ENCODE peak calls at places on chromosomes 5 and 9, in ten cellular contexts. C, L, G, V, I, O, Z, M, J and H are unnamed samples.
A peak's percentile ranks its signal among the peaks of the same experiment; 100 is the strongest.

GRCh38 chr9:127788337-127789011 is 2.6 kb downstream of the CDK9 start:
- DNase-seq in C (no peak), L (no peak), G (no peak), V (no peak), I (no peak), O (no peak), Z (no peak), M (no peak), J (no peak), H (no peak)

GRCh38 chr5:126846756-126847155 is 69.8 kb downstream of the LMNB1 start:
- DNase-seq in C (no peak), L (no peak), G (no peak), V (no peak), I (no peak), O (peak; percentile 44), Z (no peak), M (no peak), J (no peak), H (no peak)

GRCh38 chr5:73623060-73623459 is 2.9 kb upstream of the ARHGEF28 start:
- DNase-seq in C (no peak), L (no peak), G (no peak), V (no peak), I (no peak), O (no peak), Z (no peak), M (no peak), J (no peak), H (no peak)

GRCh38 chr5:10536931-10537579 is 26.8 kb upstream of the ANKRD33B start:
- DNase-seq in C (no peak), L (no peak), G (no peak), V (no peak), I (no peak), O (peak; percentile 33), Z (no peak), M (no peak), J (no peak), H (no peak)

GRCh38 chr5:57069115-57069835 is 104.6 kb upstream of the GPBP1 start:
- DNase-seq in C (no peak), L (no peak), G (no peak), V (no peak), I (no peak), O (no peak), Z (no peak), M (no peak), J (no peak), H (no peak)

GRCh38 chr9:114757395-114757794 is 48.4 kb downstream of the TNFSF15 start:
- DNase-seq in C (no peak), L (no peak), G (no peak), V (no peak), I (peak; percentile 49), O (no peak), Z (no peak), M (no peak), J (no peak), H (no peak)

GRCh38 chr5:127563133-127563532 is 45.7 kb downstream of the PRRC1 start:
- DNase-seq in C (no peak), L (no peak), G (no peak), V (no peak), I (no peak), O (no peak), Z (no peak), M (no peak), J (no peak), H (no peak)

GRCh38 chr5:164235176-164235914 is 729.9 kb downstream of the MAT2B start:
- DNase-seq in C (no peak), L (peak; percentile 54), G (no peak), V (no peak), I (peak; percentile 1), O (no peak), Z (peak; percentile 48), M (no peak), J (no peak), H (no peak)

GRCh38 chr5:12865529-12865928 is 961.3 kb upstream of the CTNND2 start:
- DNase-seq in C (no peak), L (peak; percentile 46), G (no peak), V (no peak), I (no peak), O (no peak), Z (no peak), M (no peak), J (no peak), H (no peak)

GRCh38 chr5:151095341-151096000 is 14.6 kb upstream of the TNIP1 start:
- DNase-seq in C (peak; percentile 55), L (peak; percentile 42), G (no peak), V (no peak), I (peak; percentile 52), O (peak; percentile 52), Z (peak; percentile 50), M (no peak), J (no peak), H (no peak)

GRCh38 chr9:133638711-133639110 is 2.5 kb downstream of the DBH start:
- DNase-seq in C (no peak), L (no peak), G (no peak), V (no peak), I (no peak), O (no peak), Z (no peak), M (no peak), J (no peak), H (no peak)

GRCh38 chr5:56493751-56494150 is 260.6 kb upstream of the ANKRD55 start:
- DNase-seq in C (no peak), L (no peak), G (no peak), V (no peak), I (no peak), O (no peak), Z (no peak), M (no peak), J (no peak), H (no peak)

GRCh38 chr5:176762489-176762888 is 47.9 kb upstream of the UNC5A start:
- DNase-seq in C (no peak), L (peak; percentile 80), G (no peak), V (no peak), I (no peak), O (no peak), Z (no peak), M (no peak), J (no peak), H (no peak)

GRCh38 chr5:139633295-139634027 is 14.7 kb upstream of the CXXC5 start:
- DNase-seq in C (peak; percentile 64), L (peak; percentile 84), G (peak; percentile 80), V (no peak), I (peak; percentile 84), O (peak; percentile 83), Z (peak; percentile 82), M (no peak), J (peak; percentile 50), H (peak; percentile 83)

GRCh38 chr5:55997742-55998351 is 3.1 kb upstream of the IL6ST start:
- DNase-seq in C (no peak), L (peak; percentile 53), G (no peak), V (no peak), I (no peak), O (no peak), Z (no peak), M (no peak), J (no peak), H (no peak)

GRCh38 chr5:83133797-83134196 is 56.5 kb downstream of the XRCC4 start:
- DNase-seq in C (no peak), L (no peak), G (no peak), V (no peak), I (no peak), O (no peak), Z (no peak), M (no peak), J (no peak), H (no peak)

GRCh38 chr9:73143606-73144328 is 7.9 kb upstream of the ANXA1 start:
- DNase-seq in C (no peak), L (peak; percentile 92), G (no peak), V (no peak), I (peak; percentile 69), O (no peak), Z (peak; percentile 26), M (no peak), J (no peak), H (no peak)

GRCh38 chr9:134243778-134244467 is 79.6 kb upstream of the RNU6ATAC start:
- DNase-seq in C (peak; percentile 6), L (peak; percentile 12), G (no peak), V (peak; percentile 78), I (peak; percentile 44), O (no peak), Z (no peak), M (no peak), J (no peak), H (peak; percentile 74)

GRCh38 chr5:78221964-78222451 is 72.5 kb downstream of the AP3B1 start:
- DNase-seq in C (no peak), L (no peak), G (no peak), V (peak; percentile 28), I (peak; percentile 5), O (peak; percentile 39), Z (peak; percentile 30), M (no peak), J (no peak), H (no peak)

GRCh38 chr9:18905883-18906649 is 126.9 kb downstream of the SAXO1 start:
- DNase-seq in C (no peak), L (peak; percentile 14), G (no peak), V (no peak), I (no peak), O (no peak), Z (no peak), M (no peak), J (no peak), H (no peak)

GRCh38 chr9:129491486-129491855 is 129.4 kb downstream of the C9orf50 start:
- DNase-seq in C (peak; percentile 56), L (no peak), G (no peak), V (no peak), I (no peak), O (no peak), Z (no peak), M (no peak), J (no peak), H (peak; percentile 60)

GRCh38 chr5:165673499-165673898 is 2168.1 kb downstream of the MAT2B start:
- DNase-seq in C (no peak), L (no peak), G (no peak), V (no peak), I (no peak), O (no peak), Z (no peak), M (no peak), J (no peak), H (no peak)

GRCh38 chr5:4544049-4544675 is 596.0 kb upstream of the ADAMTS16 start:
- DNase-seq in C (no peak), L (no peak), G (no peak), V (no peak), I (no peak), O (no peak), Z (no peak), M (no peak), J (no peak), H (no peak)

GRCh38 chr9:96176901-96177718 is 124.9 kb downstream of the HSD17B3 start:
- DNase-seq in C (no peak), L (no peak), G (no peak), V (no peak), I (no peak), O (peak; percentile 70), Z (no peak), M (no peak), J (no peak), H (peak; percentile 54)

GRCh38 chr5:34524123-34524522 is 132.0 kb upstream of the RAI14 start:
- DNase-seq in C (no peak), L (no peak), G (no peak), V (no peak), I (peak; percentile 52), O (no peak), Z (peak; percentile 11), M (no peak), J (no peak), H (no peak)